ENCODE peak calls at places on chromosomes 2 and 18, in four cellular contexts. M, K, H and F are unnamed samples.

GRCh38 chr2:5696741-5697521 is 4.7 kb downstream of the SOX11 start:
- DNase-seq in K (peak), H (no peak), M (no peak), F (peak)

GRCh38 chr18:5103693-5104092 is 93.4 kb downstream of the AKAIN1 start:
- DNase-seq in M (no peak), K (no peak), H (no peak), F (no peak)

GRCh38 chr2:1730047-1730937 is 14.0 kb downstream of the PXDN start:
- DNase-seq in M (no peak), K (no peak), H (no peak), F (no peak)

GRCh38 chr18:37408676-37409305 is 156.8 kb downstream of the CELF4 start:
- DNase-seq in H (no peak), K (no peak), M (no peak), F (no peak)

GRCh38 chr2:196263181-196263747 is 91.9 kb upstream of the STK17B start:
- DNase-seq in M (no peak), H (no peak), K (no peak), F (no peak)

GRCh38 chr18:35024965-35025364 is 16.2 kb upstream of the MAPRE2 start:
- DNase-seq in K (no peak), M (no peak), H (peak), F (no peak)

GRCh38 chr18:1463981-1464380 is 559.3 kb downstream of the ADCYAP1 start:
- DNase-seq in H (no peak), K (no peak), M (no peak), F (no peak)

GRCh38 chr2:72661985-72662384 is 163.8 kb downstream of the EXOC6B start:
- DNase-seq in H (no peak), M (no peak), K (no peak), F (no peak)

GRCh38 chr2:101827246-101827645 is 129.7 kb downstream of the MAP4K4 start:
- DNase-seq in M (no peak), K (peak), H (peak), F (no peak)

GRCh38 chr2:160417745-160418397 is 75.7 kb downstream of the RBMS1 start:
- DNase-seq in K (peak), M (no peak), H (no peak), F (no peak)

GRCh38 chr2:106882658-106883057 is 3.3 kb downstream of the ST6GAL2 start:
- DNase-seq in K (no peak), H (no peak), M (no peak), F (no peak)

GRCh38 chr18:48949606-48950535 is 894 bp downstream of the SMAD7 start:
- DNase-seq in K (no peak), M (no peak), H (no peak), F (peak)

GRCh38 chr2:6401301-6401700 is 464.4 kb downstream of the CMPK2 start:
- DNase-seq in H (no peak), M (no peak), K (no peak), F (no peak)

GRCh38 chr2:58680938-58681337 is 439.8 kb upstream of the FANCL start:
- DNase-seq in H (no peak), M (no peak), K (no peak), F (no peak)

GRCh38 chr18:10379511-10379910 is 74.9 kb upstream of the APCDD1 start:
- DNase-seq in M (no peak), K (no peak), H (no peak), F (no peak)

GRCh38 chr2:216877085-216877484 is 17.2 kb upstream of the TNP1 start:
- DNase-seq in H (no peak), M (peak), K (no peak), F (no peak)

GRCh38 chr2:184528119-184528518 is 70.2 kb upstream of the ZNF804A start:
- DNase-seq in H (no peak), M (no peak), K (no peak), F (no peak)

GRCh38 chr2:29000481-29000880 is 19.4 kb downstream of the TOGARAM2 start:
- DNase-seq in H (no peak), M (no peak), K (no peak), F (no peak)

GRCh38 chr2:160402997-160403979 is 90.3 kb downstream of the RBMS1 start:
- DNase-seq in M (peak), H (no peak), K (no peak), F (no peak)

GRCh38 chr2:14925471-14925870 is 293.0 kb downstream of the LRATD1 start:
- DNase-seq in H (no peak), K (no peak), M (no peak), F (no peak)

GRCh38 chr2:181318504-181319280 is 138.5 kb upstream of the ITGA4 start:
- DNase-seq in K (no peak), H (no peak), M (no peak), F (no peak)

GRCh38 chr2:101361519-101361918 is 25.8 kb downstream of the CREG2 start:
- DNase-seq in K (no peak), M (no peak), H (no peak), F (no peak)

GRCh38 chr18:56115072-56116038 is 523.0 kb downstream of the TXNL1 start:
- DNase-seq in H (no peak), M (no peak), K (no peak), F (no peak)

DNA sequence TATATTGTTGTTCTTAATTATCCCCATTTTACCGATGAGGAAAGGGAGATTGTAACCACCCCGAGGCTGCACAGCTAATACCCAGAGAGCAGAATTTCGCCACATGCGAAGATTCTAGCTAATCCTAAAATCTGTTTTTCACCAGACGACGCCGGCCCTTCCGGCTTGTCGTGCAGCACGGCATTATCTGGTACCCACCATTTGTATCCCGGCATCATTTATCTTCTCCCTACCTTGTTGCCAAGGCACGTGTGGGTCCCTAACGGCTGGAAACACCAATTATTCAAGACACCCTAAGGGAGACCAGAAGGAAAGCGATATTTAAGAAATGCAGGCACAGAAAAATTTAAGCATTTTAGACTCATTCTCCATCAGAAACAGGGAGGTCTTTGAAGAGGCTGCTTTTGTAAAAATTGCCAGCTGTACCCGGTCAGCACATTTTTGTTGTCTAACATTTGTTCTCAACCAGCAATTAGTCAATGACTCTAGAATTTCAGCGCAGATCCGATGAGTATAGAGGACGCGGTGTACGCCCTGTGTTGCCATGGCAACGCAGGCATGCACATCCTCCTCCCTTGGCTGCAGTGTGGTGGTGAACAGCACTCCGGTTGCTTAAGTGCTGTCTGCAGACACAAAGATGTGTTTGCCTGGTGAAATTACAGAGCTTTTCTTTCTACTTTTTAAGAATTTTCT is 111.6 kb downstream of the AGAP1 start:
- DNase-seq in H (no peak), M (no peak), K (peak), F (no peak)
- TF ChIP-seq ZNF274 in H (no peak), M (no peak), K (no peak), F (no peak)

GRCh38 chr2:235641333-235641732 is 147.5 kb downstream of the AGAP1 start:
- DNase-seq in M (no peak), H (no peak), K (no peak), F (no peak)
- H3K4me3 ChIP-seq in M (no peak), H (no peak), K (no peak), F (no peak)

GRCh38 chr18:70245941-70246537 is 40.6 kb upstream of the RTTN start:
- DNase-seq in K (no peak), H (no peak), M (no peak), F (no peak)

GRCh38 chr18:70243545-70243944 is 38.1 kb upstream of the RTTN start:
- DNase-seq in K (no peak), M (no peak), H (peak), F (no peak)

GRCh38 chr18:70249118-70249517 is 39.7 kb upstream of the SOCS6 start:
- DNase-seq in H (no peak), K (no peak), M (no peak), F (no peak)

DNA sequence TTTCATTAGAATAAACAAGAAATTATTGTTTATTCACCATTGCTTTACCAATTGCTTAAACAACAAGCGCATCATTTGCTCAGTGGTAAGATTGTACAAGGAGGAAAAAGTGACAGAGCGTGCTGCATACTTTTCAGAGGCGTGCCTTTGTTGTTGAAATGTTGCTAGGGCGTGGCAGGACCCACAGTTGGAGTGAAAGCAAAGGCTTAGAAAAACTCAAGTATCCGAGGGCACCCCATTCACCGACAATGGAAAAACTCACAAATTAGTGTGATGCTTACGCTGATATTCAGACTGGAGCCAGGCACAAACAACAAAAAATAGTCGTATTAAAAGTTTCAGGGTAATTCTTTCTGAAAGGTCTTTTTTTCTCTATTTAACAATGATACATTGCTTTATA is 37.6 kb upstream of the RTTN start:
- DNase-seq in K (no peak), H (no peak), M (peak), F (no peak)
- TF ChIP-seq ZNF274 in K (no peak), H (no peak), M (no peak), F (no peak)

GRCh38 chr2:187581125-187581896 is 27.1 kb upstream of the TFPI start:
- DNase-seq in M (peak), K (peak), H (peak), F (no peak)
- H3K4me3 ChIP-seq in M (peak), K (no peak), H (peak), F (no peak)

GRCh38 chr2:234978466-234979203 is 26.8 kb downstream of the SH3BP4 start:
- DNase-seq in H (peak), M (no peak), K (no peak), F (no peak)
- TF ChIP-seq ZNF274 in H (no peak), M (no peak), K (no peak), F (no peak)

DNA sequence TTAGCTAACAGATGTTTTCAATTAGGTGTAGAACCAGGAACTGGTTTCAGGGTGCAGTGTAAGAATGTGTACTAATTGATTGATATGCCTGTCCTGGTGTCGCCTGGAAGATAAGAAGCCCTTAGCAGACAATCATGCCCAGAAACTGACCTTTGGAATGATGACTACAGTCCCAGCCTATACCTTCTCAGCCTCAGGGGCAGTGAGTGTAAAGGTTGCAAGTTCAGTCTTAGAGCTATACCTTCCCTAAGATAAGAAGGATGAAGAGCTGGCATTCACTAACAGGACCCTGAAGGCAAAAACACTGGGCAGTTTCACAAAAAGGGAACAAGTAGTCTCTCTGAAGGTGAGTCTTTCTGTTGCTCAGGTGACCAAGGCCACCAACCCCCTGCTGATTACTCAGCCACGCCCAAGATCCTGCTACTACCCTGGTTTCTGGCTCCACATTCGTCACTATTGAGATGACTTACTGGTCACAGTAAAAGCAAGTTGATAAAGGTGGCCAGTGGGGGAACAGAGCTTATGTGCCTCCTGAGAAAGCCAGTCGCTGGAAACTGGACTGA is 71.4 kb downstream of the SPATS2L start:
- DNase-seq in K (no peak), M (peak), H (peak), F (no peak)
- H3K4me3 ChIP-seq in K (no peak), M (peak), H (no peak), F (no peak)

GRCh38 chr18:33802955-33803354 is 224.9 kb downstream of the ASXL3 start:
- DNase-seq in M (no peak), H (no peak), K (no peak), F (no peak)
- TF ChIP-seq ZNF274 in M (no peak), H (no peak), K (no peak), F (no peak)

GRCh38 chr2:174013310-174013751 is 48.2 kb upstream of the SP3 start:
- DNase-seq in H (no peak), M (no peak), K (no peak), F (no peak)
- H3K4me3 ChIP-seq in H (no peak), M (no peak), K (peak), F (peak)

DNA sequence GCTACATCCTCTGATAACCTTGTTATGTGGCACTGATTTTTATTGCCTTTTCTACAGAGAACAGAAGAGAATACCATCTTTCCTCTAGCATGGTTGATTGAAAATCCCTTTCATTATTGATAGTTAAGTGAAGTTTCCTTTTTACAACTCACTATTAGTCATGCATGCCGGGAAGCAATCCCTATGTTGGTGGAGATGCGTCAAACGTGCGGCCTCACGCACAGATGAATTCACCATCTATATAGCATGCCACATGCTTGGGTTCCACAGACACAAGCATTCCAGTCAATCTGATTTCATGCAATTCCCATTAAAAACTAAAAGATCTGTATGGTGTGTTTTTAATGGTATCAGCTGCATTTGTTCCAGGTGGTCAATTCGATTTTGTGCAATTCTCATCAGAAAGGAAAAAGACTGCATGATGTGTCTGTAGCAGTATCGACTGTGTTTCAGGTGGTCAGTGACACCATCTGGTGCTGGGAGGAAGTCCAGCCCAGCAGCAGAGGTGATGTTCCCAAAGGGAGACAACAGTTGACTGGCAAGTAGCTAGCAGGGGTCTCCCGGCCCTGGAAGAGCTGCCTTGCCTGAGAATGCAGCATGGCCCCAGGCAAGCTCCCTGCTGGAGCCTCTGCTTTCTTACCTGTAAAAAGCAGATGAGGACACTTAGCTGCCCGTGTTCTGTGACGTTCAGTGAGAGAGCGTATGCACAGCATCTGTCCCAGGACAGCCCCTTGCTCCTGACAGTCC is 151.3 kb upstream of the NCK2 start:
- DNase-seq in M (no peak), K (no peak), H (no peak), F (no peak)
- TF ChIP-seq ZNF274 in M (no peak), K (no peak), H (no peak), F (no peak)

DNA sequence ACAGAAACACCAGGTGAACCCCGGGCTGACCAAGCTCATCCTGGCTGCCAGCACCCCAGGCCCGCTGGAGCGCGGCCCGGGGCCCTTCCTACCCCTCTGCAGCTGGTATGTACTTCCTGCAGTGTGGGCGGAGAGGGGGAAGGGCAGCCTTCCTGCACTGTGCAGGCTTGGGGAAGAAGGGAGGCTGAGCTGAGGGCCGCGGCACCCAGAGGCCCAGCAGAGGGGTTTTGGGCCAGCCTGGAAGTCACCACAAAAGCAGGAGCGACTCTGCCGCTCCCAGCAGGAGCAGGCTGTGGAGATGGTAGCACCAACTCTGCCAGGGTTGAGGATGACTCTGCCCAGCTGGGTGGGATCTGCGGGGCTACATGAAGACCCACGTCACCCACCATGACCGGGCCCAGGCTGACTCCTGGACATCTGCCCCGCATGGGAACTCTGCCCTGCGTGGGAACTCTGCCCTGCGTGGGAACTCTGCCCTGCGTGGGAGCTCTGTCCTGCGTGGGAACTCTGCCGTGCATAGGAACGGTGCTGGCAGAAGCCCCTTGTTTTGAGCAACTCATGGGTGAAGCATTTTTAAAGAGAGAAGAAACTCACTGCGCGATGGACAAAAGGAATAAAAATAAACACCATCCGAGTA is 273.3 kb downstream of the NDUFA10 start:
- DNase-seq in K (no peak), H (no peak), M (no peak), F (no peak)
- H3K4me3 ChIP-seq in K (no peak), H (no peak), M (no peak), F (no peak)